ENCODE peak calls at places on chromosomes 6 and 20, in seven cellular contexts. I, G, W, B, S, F and A are unnamed samples.

GRCh38 chr6:156449128-156449527 is 328.1 kb upstream of the ARID1B start:
- DNase-seq in I (no peak), G (no peak), W (no peak), B (no peak), S (no peak), F (no peak), A (no peak)

GRCh38 chr6:30494275-30494990 is 5.1 kb downstream of the HLA-E start:
- DNase-seq in I (no peak), G (no peak), W (no peak), B (no peak), S (no peak), F (no peak), A (no peak)

GRCh38 chr6:1015819-1016218 is 296.1 kb upstream of the FOXQ1 start:
- DNase-seq in I (no peak), G (no peak), W (no peak), B (peak), S (no peak), F (no peak), A (no peak)

GRCh38 chr6:40734607-40735006 is 147.4 kb upstream of the LRFN2 start:
- DNase-seq in I (no peak), G (no peak), W (no peak), B (no peak), S (no peak), F (no peak), A (no peak)

GRCh38 chr20:11716239-11716944 is 201.3 kb upstream of the BTBD3 start:
- DNase-seq in I (no peak), G (no peak), W (peak), B (peak), S (peak), F (no peak), A (no peak)

GRCh38 chr6:157989541-157990289 is 8.1 kb downstream of the SYNJ2 start:
- DNase-seq in I (no peak), G (peak), W (peak), B (peak), S (no peak), F (no peak), A (no peak)

GRCh38 chr6:109076421-109076820 is 18.2 kb downstream of the SESN1 start:
- DNase-seq in I (no peak), G (no peak), W (no peak), B (no peak), S (no peak), F (no peak), A (no peak)

GRCh38 chr6:46440133-46440532 is 51.1 kb downstream of the RCAN2 start:
- DNase-seq in I (no peak), G (no peak), W (peak), B (no peak), S (no peak), F (no peak), A (no peak)

GRCh38 chr6:165677091-165677490 is 14.1 kb upstream of the PDE10A start:
- DNase-seq in I (no peak), G (no peak), W (no peak), B (no peak), S (no peak), F (no peak), A (no peak)

GRCh38 chr6:24933868-24934401 is 1.8 kb downstream of the RIPOR2 start:
- DNase-seq in I (no peak), G (no peak), W (no peak), B (no peak), S (no peak), F (no peak), A (no peak)

GRCh38 chr6:56541736-56542366 is 100.8 kb downstream of the DST start:
- DNase-seq in I (no peak), G (no peak), W (no peak), B (peak), S (no peak), F (no peak), A (no peak)

GRCh38 chr6:161796726-161797125 is 522.9 kb upstream of the AGPAT4 start:
- DNase-seq in I (no peak), G (no peak), W (no peak), B (no peak), S (no peak), F (no peak), A (no peak)

GRCh38 chr20:23161968-23162696 is 76.0 kb upstream of the CD93 start:
- DNase-seq in I (peak), G (peak), W (no peak), B (peak), S (peak), F (peak), A (no peak)

DNA sequence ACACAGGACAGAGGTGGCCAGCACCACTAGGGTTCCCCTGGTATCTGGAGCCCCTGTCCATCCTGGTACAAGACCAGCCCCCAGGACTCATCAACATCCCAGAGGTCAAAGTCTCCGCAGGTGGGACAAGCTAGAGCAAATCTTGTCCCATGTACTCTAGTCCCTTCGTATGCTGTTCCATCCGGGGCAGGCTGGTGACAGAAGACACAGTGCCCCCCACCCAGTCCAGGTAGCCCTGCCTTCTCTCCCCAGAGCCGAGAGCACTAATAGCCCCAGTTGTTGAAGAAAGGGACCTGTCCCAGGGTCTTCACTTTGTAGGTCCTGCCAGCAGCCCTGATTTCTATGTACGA is 21.1 kb downstream of the PCK1 start:
- DNase-seq in I (no peak), G (no peak), W (no peak), B (no peak), S (no peak), F (no peak), A (no peak)
- H3K27ac ChIP-seq in I (peak), G (peak), W (peak), B (no peak), S (peak), F (no peak), A (peak)

DNA sequence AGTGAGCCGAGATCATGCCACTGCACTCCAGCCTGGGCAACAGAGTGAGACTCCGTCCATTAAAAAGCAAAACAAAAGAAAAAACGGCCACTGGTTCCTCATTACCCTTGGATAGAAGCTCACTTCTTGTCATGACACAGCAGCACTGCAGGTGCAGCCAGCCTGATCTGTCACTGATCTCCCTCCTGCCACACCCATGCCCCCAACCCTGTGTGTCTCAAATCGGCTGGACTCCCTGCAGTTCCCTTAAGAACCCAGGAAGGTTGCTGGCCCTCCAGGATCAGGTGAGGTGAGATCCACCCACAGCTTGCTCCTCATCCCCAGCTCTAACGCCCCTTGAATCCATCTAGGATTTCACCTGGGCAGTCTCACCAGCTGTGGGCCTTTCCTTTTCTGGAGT is 26.3 kb upstream of the NNAT start:
- DNase-seq in I (no peak), G (no peak), W (no peak), B (no peak), S (no peak), F (no peak), A (no peak)
- H3K27ac ChIP-seq in I (no peak), G (no peak), W (no peak), B (no peak), S (no peak), F (no peak), A (no peak)

GRCh38 chr6:140225587-140226438 is 851.4 kb upstream of the CITED2 start:
- DNase-seq in I (no peak), G (no peak), W (peak), B (no peak), S (peak), F (no peak), A (no peak)
- H3K27ac ChIP-seq in I (no peak), G (no peak), W (no peak), B (no peak), S (peak), F (no peak), A (no peak)

GRCh38 chr20:4932061-4932460 is 69.2 kb downstream of the SLC23A2 start:
- DNase-seq in I (no peak), G (no peak), W (peak), B (no peak), S (no peak), F (no peak), A (no peak)

GRCh38 chr20:4924032-4924431 is 77.3 kb downstream of the SLC23A2 start:
- DNase-seq in I (no peak), G (no peak), W (no peak), B (no peak), S (no peak), F (no peak), A (no peak)

GRCh38 chr20:4925842-4926530 is 75.3 kb downstream of the SLC23A2 start:
- DNase-seq in I (peak), G (peak), W (peak), B (no peak), S (peak), F (no peak), A (no peak)

GRCh38 chr20:4926531-4927156 is 74.7 kb downstream of the SLC23A2 start:
- DNase-seq in I (no peak), G (no peak), W (no peak), B (no peak), S (no peak), F (no peak), A (no peak)

DNA sequence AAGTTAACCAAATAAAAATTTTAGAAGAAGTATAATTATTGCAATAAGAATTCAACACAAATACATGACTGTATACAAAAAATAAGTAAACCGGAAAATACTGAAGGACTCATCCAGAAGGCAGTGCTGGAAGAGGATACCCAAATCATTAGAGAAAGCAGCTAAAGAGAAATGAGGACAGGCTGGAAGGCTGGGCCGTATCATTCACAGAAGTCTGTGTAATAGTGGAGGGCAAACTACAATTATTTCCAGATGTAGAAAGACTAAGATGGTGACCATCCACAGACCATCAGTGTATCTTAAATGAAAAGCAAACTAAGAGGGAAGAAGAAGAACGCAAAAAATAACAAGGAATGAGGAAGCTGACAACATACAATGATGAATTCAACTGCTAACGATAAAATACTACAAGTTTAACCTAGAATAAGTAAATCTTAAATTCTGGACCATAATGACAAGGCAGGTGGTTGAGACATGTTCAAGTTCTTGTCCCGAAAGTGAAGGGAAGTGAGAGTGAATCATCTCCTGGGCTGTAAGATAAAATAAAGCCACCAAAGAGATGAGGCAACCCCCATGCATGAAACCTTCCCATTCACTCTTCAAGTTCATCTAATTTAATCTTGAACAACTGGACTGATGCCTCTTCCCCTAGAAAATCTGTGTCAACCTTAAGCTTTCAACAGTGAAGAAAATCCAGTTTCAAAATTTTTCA is 71.5 kb downstream of the SLC23A2 start:
- DNase-seq in I (no peak), G (no peak), W (peak), B (no peak), S (peak), F (no peak), A (no peak)
- H3K27ac ChIP-seq in I (no peak), G (no peak), W (no peak), B (no peak), S (no peak), F (no peak), A (no peak)